ENCODE peak calls at places on chromosomes 3 and 15, in six cellular contexts. One of them, this sample, is unnamed.

GRCh38 chr3:18703798-18704197 is 278.7 kb upstream of the SATB1 start:
- DNase-seq in lower lobe of right lung: no peak
- DNase-seq in uterus: no peak
- DNase-seq in ascending aorta: no peak
- DNase-seq in cardiac muscle cell: no peak
- DNase-seq in ovary: no peak
- DNase-seq in this sample: no peak

GRCh38 chr3:28210968-28211713 is 30.3 kb upstream of the CMC1 start:
- DNase-seq in lower lobe of right lung: no peak
- DNase-seq in uterus: no peak
- DNase-seq in ascending aorta: no peak
- DNase-seq in cardiac muscle cell: no peak
- DNase-seq in ovary: no peak
- DNase-seq in this sample: no peak

GRCh38 chr3:123404391-123404790 is 44.5 kb downstream of the ADCY5 start:
- DNase-seq in lower lobe of right lung: no peak
- DNase-seq in uterus: no peak
- DNase-seq in ascending aorta: no peak
- DNase-seq in cardiac muscle cell: no peak
- DNase-seq in ovary: peak; percentile 32
- DNase-seq in this sample: no peak

GRCh38 chr3:193960485-193961172 is 175.3 kb upstream of the HES1 start:
- DNase-seq in lower lobe of right lung: no peak
- DNase-seq in uterus: peak; percentile 60
- DNase-seq in ascending aorta: no peak
- DNase-seq in cardiac muscle cell: peak; percentile 50
- DNase-seq in ovary: no peak
- DNase-seq in this sample: no peak

GRCh38 chr3:42780398-42780797 is 7.3 kb upstream of the CCDC13 start:
- DNase-seq in lower lobe of right lung: no peak
- DNase-seq in uterus: no peak
- DNase-seq in ascending aorta: no peak
- DNase-seq in cardiac muscle cell: no peak
- DNase-seq in ovary: no peak
- DNase-seq in this sample: no peak

GRCh38 chr3:178823556-178824229 is 247.9 kb downstream of the ZMAT3 start:
- DNase-seq in lower lobe of right lung: no peak
- DNase-seq in uterus: peak; percentile 18
- DNase-seq in ascending aorta: no peak
- DNase-seq in cardiac muscle cell: peak; percentile 6
- DNase-seq in ovary: peak; percentile 36
- DNase-seq in this sample: no peak

GRCh38 chr15:59282515-59283337 is 76.1 kb downstream of the LDHAL6B start:
- DNase-seq in lower lobe of right lung: no peak
- DNase-seq in uterus: no peak
- DNase-seq in ascending aorta: no peak
- DNase-seq in cardiac muscle cell: no peak
- DNase-seq in ovary: no peak
- DNase-seq in this sample: no peak

GRCh38 chr3:54087581-54088410 is 34.6 kb upstream of the CACNA2D3 start:
- DNase-seq in lower lobe of right lung: peak; percentile 50
- DNase-seq in uterus: no peak
- DNase-seq in ascending aorta: no peak
- DNase-seq in cardiac muscle cell: peak; percentile 59
- DNase-seq in ovary: peak; percentile 39
- DNase-seq in this sample: no peak

GRCh38 chr3:72872183-72872582 is 15.7 kb upstream of the GXYLT2 start:
- DNase-seq in lower lobe of right lung: no peak
- DNase-seq in uterus: no peak
- DNase-seq in ascending aorta: no peak
- DNase-seq in cardiac muscle cell: peak; percentile 49
- DNase-seq in ovary: no peak
- DNase-seq in this sample: no peak

GRCh38 chr3:22960326-22960984 is 242.7 kb upstream of the UBE2E2 start:
- DNase-seq in lower lobe of right lung: no peak
- DNase-seq in uterus: peak; percentile 37
- DNase-seq in ascending aorta: no peak
- DNase-seq in cardiac muscle cell: peak; percentile 67
- DNase-seq in ovary: peak; percentile 53
- DNase-seq in this sample: no peak

GRCh38 chr15:40338921-40339620 is 1.7 kb downstream of the CCDC9B start:
- DNase-seq in lower lobe of right lung: no peak
- DNase-seq in uterus: peak; percentile 56
- DNase-seq in ascending aorta: peak; percentile 91
- DNase-seq in cardiac muscle cell: peak; percentile 76
- DNase-seq in ovary: no peak
- DNase-seq in this sample: no peak

GRCh38 chr3:105700575-105700974 is 168.2 kb downstream of the CBLB start:
- DNase-seq in lower lobe of right lung: no peak
- DNase-seq in uterus: no peak
- DNase-seq in ascending aorta: no peak
- DNase-seq in cardiac muscle cell: no peak
- DNase-seq in ovary: no peak
- DNase-seq in this sample: no peak

GRCh38 chr3:179146911-179147570 is 1.1 kb upstream of the PIK3CA start:
- DNase-seq in lower lobe of right lung: no peak
- DNase-seq in uterus: no peak
- DNase-seq in ascending aorta: no peak
- DNase-seq in cardiac muscle cell: peak; percentile 73
- DNase-seq in ovary: no peak
- DNase-seq in this sample: no peak

GRCh38 chr15:74432968-74433591 is 678 bp downstream of the SEMA7A start:
- DNase-seq in lower lobe of right lung: no peak
- DNase-seq in uterus: no peak
- DNase-seq in ascending aorta: no peak
- DNase-seq in cardiac muscle cell: no peak
- DNase-seq in ovary: peak; percentile 23
- DNase-seq in this sample: no peak

GRCh38 chr3:169479314-169479939 is 184.1 kb downstream of the MECOM start:
- DNase-seq in lower lobe of right lung: no peak
- DNase-seq in uterus: no peak
- DNase-seq in ascending aorta: no peak
- DNase-seq in cardiac muscle cell: peak; percentile 39
- DNase-seq in ovary: no peak
- DNase-seq in this sample: no peak

GRCh38 chr3:139457066-139457465 is 19.2 kb downstream of the RBP2 start:
- DNase-seq in lower lobe of right lung: no peak
- DNase-seq in uterus: no peak
- DNase-seq in ascending aorta: no peak
- DNase-seq in cardiac muscle cell: no peak
- DNase-seq in ovary: no peak
- DNase-seq in this sample: no peak

GRCh38 chr3:165624761-165625160 is 212.5 kb downstream of the BCHE start:
- DNase-seq in lower lobe of right lung: no peak
- DNase-seq in uterus: no peak
- DNase-seq in ascending aorta: no peak
- DNase-seq in cardiac muscle cell: peak; percentile 13
- DNase-seq in ovary: no peak
- DNase-seq in this sample: no peak

DNA sequence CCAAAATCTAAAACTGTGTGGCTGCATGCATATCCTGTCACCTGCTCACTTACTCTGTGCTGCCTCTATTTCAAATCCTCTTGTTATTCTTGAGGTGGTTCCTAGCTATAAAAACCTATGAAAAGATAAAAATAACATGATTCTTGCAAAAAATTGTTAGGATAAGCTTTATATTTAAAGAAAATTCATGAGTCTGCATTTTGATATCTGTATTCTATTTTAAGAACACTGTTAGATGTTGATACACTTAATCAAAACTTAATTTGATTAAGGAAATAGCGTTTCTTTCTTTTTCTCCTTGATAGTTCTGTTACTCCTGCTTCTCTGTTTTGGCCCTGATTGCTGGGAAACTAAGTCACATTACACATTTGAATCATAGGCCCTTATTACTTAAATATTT is 22.5 kb downstream of the STT3B start:
- DNase-seq in lower lobe of right lung: no peak
- DNase-seq in uterus: no peak
- DNase-seq in ascending aorta: no peak
- DNase-seq in cardiac muscle cell: no peak
- DNase-seq in ovary: no peak
- DNase-seq in this sample: no peak
- H3K9me3 ChIP-seq in lower lobe of right lung: peaks cover 8% of the 10 kb centered on the region
- H3K9me3 ChIP-seq in uterus: no peaks in the 10 kb centered on the region
- H3K9me3 ChIP-seq in ascending aorta: no peaks in the 10 kb centered on the region
- H3K9me3 ChIP-seq in cardiac muscle cell: no peaks in the 10 kb centered on the region
- H3K9me3 ChIP-seq in ovary: no peaks in the 10 kb centered on the region
- H3K9me3 ChIP-seq in this sample: no peaks in the 10 kb centered on the region

GRCh38 chr3:10389341-10389740 is 68.4 kb upstream of the SEC13 start:
- DNase-seq in lower lobe of right lung: no peak
- DNase-seq in uterus: no peak
- DNase-seq in ascending aorta: no peak
- DNase-seq in cardiac muscle cell: no peak
- DNase-seq in ovary: no peak
- DNase-seq in this sample: no peak
- H3K9me3 ChIP-seq in lower lobe of right lung: peaks cover 12% of the 10 kb centered on the region
- H3K9me3 ChIP-seq in uterus: no peaks in the 10 kb centered on the region
- H3K9me3 ChIP-seq in ascending aorta: peaks cover 3% of the 10 kb centered on the region
- H3K9me3 ChIP-seq in cardiac muscle cell: no peaks in the 10 kb centered on the region
- H3K9me3 ChIP-seq in ovary: no peaks in the 10 kb centered on the region
- H3K9me3 ChIP-seq in this sample: no peaks in the 10 kb centered on the region

GRCh38 chr3:176147251-176147650 is 1050.0 kb downstream of the TBL1XR1 start:
- DNase-seq in lower lobe of right lung: no peak
- DNase-seq in uterus: no peak
- DNase-seq in ascending aorta: no peak
- DNase-seq in cardiac muscle cell: no peak
- DNase-seq in ovary: no peak
- DNase-seq in this sample: no peak
- H3K9me3 ChIP-seq in lower lobe of right lung: no peaks in the 10 kb centered on the region
- H3K9me3 ChIP-seq in uterus: no peaks in the 10 kb centered on the region
- H3K9me3 ChIP-seq in ascending aorta: no peaks in the 10 kb centered on the region
- H3K9me3 ChIP-seq in cardiac muscle cell: no peaks in the 10 kb centered on the region
- H3K9me3 ChIP-seq in ovary: no peaks in the 10 kb centered on the region
- H3K9me3 ChIP-seq in this sample: no peaks in the 10 kb centered on the region

GRCh38 chr3:175818811-175819464 is 959.8 kb downstream of the NAALADL2 start:
- DNase-seq in lower lobe of right lung: no peak
- DNase-seq in uterus: no peak
- DNase-seq in ascending aorta: no peak
- DNase-seq in cardiac muscle cell: no peak
- DNase-seq in ovary: no peak
- DNase-seq in this sample: no peak
- H3K9me3 ChIP-seq in lower lobe of right lung: peaks cover 19% of the 10 kb centered on the region
- H3K9me3 ChIP-seq in uterus: no peaks in the 10 kb centered on the region
- H3K9me3 ChIP-seq in ascending aorta: peaks cover 9% of the 10 kb centered on the region
- H3K9me3 ChIP-seq in cardiac muscle cell: no peaks in the 10 kb centered on the region
- H3K9me3 ChIP-seq in ovary: no peaks in the 10 kb centered on the region
- H3K9me3 ChIP-seq in this sample: no peaks in the 10 kb centered on the region

This sample was measured in T-helper 17 cell.